ENCODE peak calls at places on chromosome 16, in four cellular contexts. H is Karpas-422, N is HCT116, Y is kidney epithelial cell. B is an unnamed sample.

GRCh38 chr16:48101069-48101674 is 54.6 kb downstream of the ABCC12 start:
- DNase-seq in Y (no peak), N (no peak), H (no peak), B (peak; percentile 38)

GRCh38 chr16:78292726-78293380 is 193.4 kb downstream of the WWOX start:
- DNase-seq in H (no peak), Y (no peak), N (no peak), B (no peak)

GRCh38 chr16:31695667-31696066 is 168.0 kb downstream of the AHSP start:
- DNase-seq in H (no peak), N (no peak), Y (no peak), B (no peak)

GRCh38 chr16:56610017-56610608 is 1.7 kb downstream of the MT2A start:
- DNase-seq in H (peak; percentile 80), Y (no peak), N (peak; percentile 75), B (peak; percentile 33)

GRCh38 chr16:55663770-55664677 is 8.2 kb downstream of the SLC6A2 start:
- DNase-seq in N (no peak), H (peak; percentile 49), Y (no peak), B (no peak)

GRCh38 chr16:50326835-50327465 is 41.8 kb downstream of the BRD7 start:
- DNase-seq in Y (no peak), H (peak; percentile 93), N (peak; percentile 31), B (peak; percentile 79)

GRCh38 chr16:88329726-88330700 is 52.7 kb upstream of the ZNF469 start:
- DNase-seq in Y (no peak), N (no peak), H (no peak), B (no peak)

GRCh38 chr16:4826980-4827379 is 20.1 kb downstream of the GLYR1 start:
- DNase-seq in Y (no peak), N (no peak), H (no peak), B (no peak)

GRCh38 chr16:21084631-21085235 is 65.9 kb downstream of the DNAH3 start:
- DNase-seq in Y (no peak), H (no peak), N (no peak), B (no peak)

GRCh38 chr16:16021988-16022682 is 72.7 kb downstream of the ABCC1 start:
- DNase-seq in N (peak; percentile 81), Y (peak; percentile 83), H (no peak), B (no peak)

GRCh38 chr16:3004319-3004718 is 8.4 kb upstream of the CLDN9 start:
- DNase-seq in N (no peak), H (no peak), Y (no peak), B (no peak)

GRCh38 chr16:56202036-56202435 is 10.7 kb downstream of the GNAO1 start:
- DNase-seq in N (no peak), Y (no peak), H (no peak), B (no peak)

GRCh38 chr16:24906199-24906808 is 60.5 kb downstream of the SLC5A11 start:
- DNase-seq in H (peak; percentile 73), Y (no peak), N (peak; percentile 19), B (no peak)

GRCh38 chr16:59060212-59060611 is 326.1 kb upstream of the GOT2 start:
- DNase-seq in N (no peak), Y (peak; percentile 76), H (no peak), B (no peak)

DNA sequence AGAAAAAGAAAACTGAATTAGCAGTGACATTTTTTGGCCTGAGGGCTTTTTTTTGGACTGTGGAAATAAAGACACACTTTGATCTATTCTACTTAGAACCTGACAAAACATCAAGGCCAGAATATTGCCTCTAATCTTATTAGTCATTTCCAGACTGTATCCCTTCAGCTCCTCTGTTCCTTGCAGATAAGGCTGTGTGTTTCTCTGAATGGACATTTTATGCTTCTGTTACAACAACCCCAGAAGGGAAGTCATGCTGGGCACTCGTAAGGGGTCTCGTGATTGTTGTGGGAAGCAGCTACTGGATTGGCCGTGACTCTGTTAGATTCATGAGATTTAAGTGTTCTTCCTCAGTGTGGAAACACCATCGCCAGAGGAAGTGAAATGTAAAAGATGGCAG is 31.7 kb upstream of the HS3ST2 start:
- DNase-seq in N (no peak), H (no peak), Y (no peak), B (no peak)
- H3K4me3 ChIP-seq in N (no peak overlapping the region), H (no peak overlapping the region), Y (no peak overlapping the region), B (no peak overlapping the region)

GRCh38 chr16:9389543-9390207 is 298.2 kb downstream of the HAPSTR1 start:
- DNase-seq in N (no peak), H (no peak), Y (no peak), B (no peak)
- H3K4me3 ChIP-seq in N (no peak overlapping the region), H (no peak overlapping the region), Y (no peak overlapping the region), B (no peak overlapping the region)

DNA sequence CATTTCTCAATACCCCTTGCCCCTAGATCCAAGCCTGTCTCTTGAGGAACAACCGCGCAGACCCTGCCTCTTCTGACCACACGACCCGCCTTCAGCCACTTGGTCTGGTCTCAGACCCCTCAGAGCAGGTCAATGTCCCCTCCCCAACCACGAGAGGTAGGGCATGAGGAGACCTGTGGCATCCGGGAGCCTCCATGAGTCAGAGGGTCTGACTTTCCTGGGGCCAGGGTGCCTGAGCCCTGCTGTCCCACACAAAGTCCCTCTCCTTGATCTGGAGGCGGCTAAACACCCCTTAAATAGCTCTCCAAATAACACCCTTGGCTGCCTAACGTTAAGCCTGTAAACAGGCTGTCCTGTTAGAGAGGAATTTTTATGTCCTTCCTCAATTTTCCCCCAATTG is 5.1 kb downstream of the CARMIL2 start:
- DNase-seq in N (no peak), H (no peak), Y (no peak), B (no peak)
- H3K4me3 ChIP-seq in N (no peak overlapping the region), H (no peak overlapping the region), Y (no peak overlapping the region), B (no peak overlapping the region)

DNA sequence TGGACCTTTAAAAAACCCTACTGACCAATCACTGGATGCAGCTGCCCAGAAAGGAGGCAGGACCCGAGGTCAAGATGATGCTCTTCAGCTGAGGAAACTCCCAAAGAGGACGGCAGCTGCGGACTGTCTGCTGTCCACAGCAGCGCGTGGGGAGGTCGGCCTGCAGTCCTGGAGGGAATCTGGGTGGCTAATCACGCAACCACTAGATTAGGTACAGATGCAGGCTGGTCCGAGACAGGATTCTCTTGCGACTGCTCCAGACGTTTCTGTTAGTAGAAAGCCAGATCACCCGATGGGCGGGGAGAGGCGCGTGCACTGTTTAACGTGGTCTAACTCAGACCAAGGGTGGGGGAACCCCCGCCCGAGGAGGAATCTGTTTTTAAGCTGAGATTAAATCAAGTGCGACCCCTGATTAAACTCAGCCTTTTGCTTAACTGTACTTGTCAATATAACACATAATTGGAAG is 8.8 kb downstream of the CTRB2 start:
- DNase-seq in Y (no peak), N (no peak), H (no peak), B (no peak)
- H3K4me3 ChIP-seq in Y (no peak overlapping the region), N (no peak overlapping the region), H (no peak overlapping the region), B (no peak overlapping the region)

GRCh38 chr16:89443727-89444084 is 46.7 kb downstream of the ANKRD11 start:
- DNase-seq in Y (no peak), H (no peak), N (no peak), B (no peak)
- H3K4me3 ChIP-seq in Y (no peak overlapping the region), H (no peak overlapping the region), N (no peak overlapping the region), B (no peak overlapping the region)

GRCh38 chr16:85302848-85303353 is 190.6 kb upstream of the CIBAR2 start:
- DNase-seq in Y (no peak), N (no peak), H (no peak), B (no peak)
- H3K4me3 ChIP-seq in Y (no peak overlapping the region), N (peak overlapping the region; percentile 43), H (no peak overlapping the region), B (peak overlapping the region; percentile 13)

DNA sequence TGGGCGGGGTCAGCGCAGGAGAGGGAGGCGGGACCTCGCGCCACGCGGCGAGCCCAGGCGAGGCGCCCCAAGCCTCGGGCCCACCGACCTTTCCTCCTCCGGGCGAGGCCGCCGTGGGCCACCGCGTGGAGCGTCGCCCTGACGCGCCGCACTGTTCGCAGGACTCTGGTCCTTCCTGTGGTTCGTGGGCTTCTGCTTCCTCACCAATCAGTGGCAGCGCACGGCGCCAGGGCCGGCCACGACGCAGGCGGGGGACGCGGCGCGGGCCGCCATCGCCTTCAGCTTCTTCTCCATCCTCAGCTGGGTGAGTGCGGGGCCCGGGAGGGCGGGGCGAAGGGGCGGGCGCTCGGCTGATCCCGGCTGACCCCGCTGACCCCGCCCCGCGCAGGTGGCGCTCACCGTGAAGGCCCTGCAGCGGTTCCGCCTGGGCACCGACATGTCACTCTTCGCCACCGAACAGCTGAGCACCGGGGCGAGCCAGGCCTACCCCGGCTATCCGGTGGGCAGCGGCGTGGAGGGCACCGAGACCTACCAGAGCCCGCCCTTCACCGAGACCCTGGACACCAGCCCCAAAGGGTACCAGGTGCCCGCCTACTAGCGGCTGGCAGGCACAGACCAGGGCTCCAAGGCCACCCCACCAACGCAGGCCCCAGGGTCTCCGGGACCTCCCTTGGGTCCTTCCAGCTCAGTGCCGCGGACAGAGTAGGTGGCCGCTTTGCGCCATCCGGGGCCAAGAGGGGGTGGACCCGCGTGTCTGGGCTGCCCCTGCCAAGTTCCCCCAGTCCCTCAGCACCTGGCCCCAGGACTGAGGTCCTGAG is 2.9 kb downstream of the SYNGR3 start:
- DNase-seq in N (no peak), Y (no peak), H (no peak), B (no peak)
- H3K4me3 ChIP-seq in N (no peak overlapping the region), Y (no peak overlapping the region), H (no peak overlapping the region), B (no peak overlapping the region)

GRCh38 chr16:11583171-11583570 is 3.5 kb downstream of the LITAF start:
- DNase-seq in N (no peak), H (no peak), Y (no peak), B (no peak)
- H3K4me3 ChIP-seq in N (no peak overlapping the region), H (no peak overlapping the region), Y (no peak overlapping the region), B (peak overlapping the region; percentile 31)

GRCh38 chr16:35207059-35207999 is 1747.9 kb downstream of the TP53TG3F start:
- DNase-seq in H (no peak), Y (no peak), N (no peak), B (no peak)
- H3K4me3 ChIP-seq in H (no peak overlapping the region), Y (no peak overlapping the region), N (no peak overlapping the region), B (no peak overlapping the region)

B was measured in naive thymus-derived CD4-positive, alpha-beta T cell.